ENCODE peak calls at places on chromosomes 16 and 17, in seven cellular contexts. E, K, Z, Y, O, X and F are unnamed samples.

GRCh38 chr16:54931041-54931756 is 534 bp downstream of the IRX5 start:
- DNase-seq in O (peak; percentile 24), K (no peak), Y (no peak), X (peak; percentile 37), Z (no peak), E (no peak), F (no peak)

GRCh38 chr17:3710951-3711383 is 12.7 kb upstream of the HASPIN start:
- DNase-seq in X (peak; percentile 74), Z (peak; percentile 24), E (no peak), Y (peak; percentile 86), O (no peak), K (peak; percentile 89), F (peak; percentile 86)

GRCh38 chr17:82957961-82958491 is 118.2 kb upstream of the ZNF750 start:
- DNase-seq in Z (no peak), Y (no peak), K (no peak), O (peak; percentile 10), E (no peak), X (no peak), F (no peak)

GRCh38 chr17:15180121-15180561 is 85.0 kb downstream of the PMP22 start:
- DNase-seq in X (no peak), Z (no peak), Y (no peak), O (no peak), K (no peak), E (no peak), F (no peak)

GRCh38 chr16:17375388-17376304 is 95.1 kb downstream of the XYLT1 start:
- DNase-seq in K (peak; percentile 86), E (no peak), X (no peak), O (no peak), Z (no peak), Y (no peak), F (no peak)

GRCh38 chr16:50298591-50299507 is 32.5 kb downstream of the ADCY7 start:
- DNase-seq in O (no peak), X (no peak), K (no peak), Z (no peak), E (no peak), Y (peak; percentile 48), F (no peak)

GRCh38 chr17:4142107-4142900 is 526 bp downstream of the ZZEF1 start:
- DNase-seq in E (peak; percentile 49), X (peak; percentile 51), K (no peak), Y (no peak), O (peak; percentile 42), Z (no peak), F (no peak)

GRCh38 chr16:85015481-85016177 is 4.3 kb upstream of the ZDHHC7 start:
- DNase-seq in Z (no peak), E (no peak), K (no peak), O (no peak), Y (no peak), X (peak; percentile 68), F (no peak)

GRCh38 chr17:64323774-64324173 is 60.7 kb upstream of the TEX2 start:
- DNase-seq in K (no peak), O (no peak), E (no peak), X (no peak), Y (no peak), Z (no peak), F (no peak)